ENCODE peak calls at places on chromosomes 16 and 17, in eight cellular contexts. D is GM12891, I is sigmoid colon, J is HCT116, A is GM23338, O is prostate gland, U is transverse colon, R is breast epithelium. T is an unnamed sample.

GRCh38 chr17:44361292-44362055 is 2.2 kb downstream of the FAM171A2 start:
- DNase-seq in R (no peak), J (no peak), D (no peak), A (peak), U (no peak), O (no peak), I (no peak), T (no peak)

GRCh38 chr17:55576237-55576998 is 65.2 kb upstream of the SMIM36 start:
- DNase-seq in U (no peak), A (no peak), J (peak), D (no peak), O (no peak), R (no peak), I (no peak), T (no peak)

GRCh38 chr17:81902023-81902652 is at the start of gene NPB:
- DNase-seq in U (no peak), I (no peak), O (no peak), D (no peak), A (peak), R (no peak), J (no peak), T (no peak)

GRCh38 chr16:66475232-66475631 is 48.1 kb downstream of the BEAN1 start:
- DNase-seq in J (no peak), I (peak), A (no peak), U (no peak), D (no peak), O (no peak), R (no peak), T (no peak)

GRCh38 chr16:52547001-52547833 is at the start of gene TOX3:
- DNase-seq in O (no peak), A (peak), R (no peak), D (peak), I (no peak), U (peak), J (no peak), T (peak)

GRCh38 chr16:85334718-85335583 is 222.7 kb upstream of the CIBAR2 start:
- DNase-seq in I (no peak), D (no peak), J (no peak), U (peak), R (no peak), O (peak), A (peak), T (no peak)

GRCh38 chr17:71378036-71378435 is 742.8 kb upstream of the SOX9 start:
- DNase-seq in A (no peak), J (no peak), O (no peak), D (no peak), U (no peak), I (no peak), R (no peak), T (peak)

GRCh38 chr17:82860606-82861392 is 21.0 kb upstream of the ZNF750 start:
- DNase-seq in A (no peak), R (no peak), I (no peak), D (no peak), U (no peak), O (no peak), J (no peak), T (no peak)

GRCh38 chr17:4960279-4960922 is 7.2 kb downstream of the SPAG7 start:
- DNase-seq in R (no peak), U (no peak), O (no peak), D (no peak), J (no peak), A (peak), I (no peak), T (no peak)

GRCh38 chr17:31274252-31274651 is 22.8 kb downstream of the OMG start:
- DNase-seq in A (no peak), J (no peak), O (peak), R (no peak), U (no peak), I (no peak), D (no peak), T (no peak)

GRCh38 chr17:47948706-47949196 is 7.4 kb downstream of the PNPO start:
- DNase-seq in D (no peak), I (no peak), A (no peak), J (no peak), U (no peak), R (peak), O (peak), T (no peak)

GRCh38 chr17:957856-958421 is 21.6 kb downstream of the NXN start:
- DNase-seq in O (no peak), J (no peak), A (no peak), R (no peak), U (no peak), D (no peak), I (no peak), T (no peak)

GRCh38 chr16:47715442-47716054 is 254.4 kb downstream of the PHKB start:
- DNase-seq in U (no peak), I (no peak), R (no peak), D (no peak), A (no peak), O (no peak), J (no peak), T (no peak)

GRCh38 chr17:27633312-27634025 is 2.5 kb downstream of the LGALS9 start:
- DNase-seq in D (no peak), U (peak), O (no peak), A (no peak), R (no peak), J (no peak), I (no peak), T (no peak)

GRCh38 chr17:15185625-15185991 is 79.5 kb downstream of the PMP22 start:
- DNase-seq in J (no peak), D (no peak), R (no peak), U (peak), A (no peak), I (no peak), O (no peak), T (no peak)

GRCh38 chr17:58822148-58823050 is 66.7 kb downstream of the PPM1E start:
- DNase-seq in A (no peak), O (no peak), D (no peak), I (no peak), U (no peak), J (no peak), R (no peak), T (no peak)

GRCh38 chr17:79563237-79564013 is 47.4 kb downstream of the RBFOX3 start:
- DNase-seq in O (no peak), J (peak), U (no peak), R (no peak), A (no peak), D (no peak), I (peak), T (no peak)

DNA sequence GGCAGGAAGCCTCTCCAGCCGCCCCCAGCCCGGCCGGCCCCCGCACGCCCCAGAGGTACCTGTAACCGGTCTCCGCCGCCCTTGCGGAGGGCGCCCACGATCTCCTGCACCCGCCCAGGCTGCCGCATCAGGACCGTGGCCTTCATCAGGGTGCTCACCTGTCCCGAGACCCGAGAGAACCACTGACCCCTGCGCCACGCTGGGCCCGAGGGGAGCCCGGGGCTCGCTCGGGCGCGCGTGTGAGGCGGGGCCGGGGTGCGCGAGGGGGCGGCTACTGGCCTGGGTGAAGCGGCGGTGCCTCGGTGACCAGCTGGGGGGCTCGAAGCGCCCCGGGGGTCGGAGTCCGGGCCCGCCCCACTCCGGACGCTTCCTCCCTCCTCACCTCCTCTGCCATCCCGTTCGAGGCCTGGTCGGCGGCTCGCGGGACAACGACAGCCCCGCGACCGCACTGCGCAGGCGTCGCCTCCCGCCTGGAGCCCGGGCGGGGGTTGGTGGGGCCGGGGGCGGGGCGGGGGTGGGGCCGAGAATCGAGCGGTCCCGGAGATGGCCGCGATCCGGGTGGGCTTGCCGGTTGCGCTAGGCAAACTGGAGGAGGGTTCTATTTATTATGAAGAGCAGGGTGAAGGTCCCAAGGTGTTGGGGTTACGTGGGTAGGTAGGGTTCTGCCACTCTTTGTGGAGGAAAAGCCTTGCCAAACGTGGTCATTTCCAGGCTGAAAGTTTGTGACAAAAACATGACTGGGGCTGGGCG is at the start of gene NT5C3B:
- DNase-seq in I (peak), U (peak), O (peak), J (peak), R (no peak), A (peak), D (peak), T (no peak)
- TF ChIP-seq POLR2AphosphoS5 in I (peak), U (no peak), O (peak), J (peak), R (peak), A (peak), D (no peak), T (peak)

GRCh38 chr17:60390223-60390622 is 1.7 kb downstream of the USP32 start:
- DNase-seq in O (no peak), I (no peak), D (no peak), U (no peak), J (no peak), R (no peak), A (no peak), T (no peak)
- TF ChIP-seq POLR2AphosphoS5 in O (peak), I (no peak), D (no peak), U (no peak), J (no peak), R (peak), A (no peak), T (peak)

DNA sequence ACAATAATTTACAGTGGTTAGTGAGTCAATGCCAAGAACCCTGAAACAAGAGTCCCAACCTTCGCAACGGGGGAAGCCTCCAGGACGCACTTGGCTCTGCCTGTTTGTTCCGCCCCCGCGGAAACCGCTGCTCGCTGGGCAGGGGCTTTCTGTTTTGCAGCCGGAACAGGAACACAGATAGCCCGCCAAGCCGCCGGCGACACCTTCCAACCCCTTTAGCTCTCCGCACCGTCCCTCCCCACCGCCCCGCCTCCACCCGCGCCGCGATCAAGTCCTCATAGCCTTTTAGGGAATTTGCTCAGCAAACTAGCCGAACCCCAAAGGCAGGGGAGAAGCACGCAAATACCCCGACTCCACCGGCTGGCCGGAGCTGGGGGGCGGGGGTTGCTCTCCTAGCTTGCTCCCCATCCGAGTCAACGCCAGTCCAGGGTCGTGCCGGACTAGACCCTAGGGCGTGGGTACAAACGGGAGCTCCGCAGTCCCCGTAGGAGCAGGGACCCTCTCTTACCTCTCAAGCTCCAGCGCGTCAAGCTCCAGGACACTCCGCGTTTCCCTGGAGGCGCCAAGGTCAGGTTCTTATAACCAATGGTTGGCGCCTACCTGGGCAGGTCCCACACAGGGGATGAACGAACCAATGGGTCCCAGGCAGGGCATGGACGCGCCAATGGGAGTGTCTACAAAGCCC is at the start of gene SLFN13:
- DNase-seq in D (peak), U (peak), I (peak), O (peak), J (no peak), R (peak), A (peak), T (no peak)
- TF ChIP-seq POLR2AphosphoS5 in D (peak), U (peak), I (peak), O (peak), J (no peak), R (peak), A (no peak), T (peak)

DNA sequence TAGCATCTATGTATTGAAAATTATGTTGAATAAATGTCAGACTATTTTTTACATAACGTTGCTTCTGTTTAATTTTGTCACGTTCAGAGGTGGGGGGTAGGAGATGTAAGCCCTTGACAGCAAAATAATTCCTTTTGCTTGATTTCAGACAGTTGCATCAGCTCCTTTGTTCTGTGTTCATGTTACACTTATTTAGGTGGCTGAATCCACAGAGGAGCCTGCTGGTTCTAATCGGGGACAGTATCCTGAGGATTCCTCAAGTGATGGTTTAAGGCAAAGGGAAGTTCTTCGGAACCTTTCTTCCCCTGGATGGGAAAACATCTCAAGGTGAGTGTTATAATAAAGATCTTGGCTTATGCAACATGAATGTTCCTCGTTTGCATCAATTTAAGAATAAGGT is 4.5 kb downstream of the HERPUD1 start:
- DNase-seq in I (no peak), U (no peak), O (no peak), J (no peak), A (no peak), R (no peak), D (no peak), T (no peak)
- TF ChIP-seq POLR2AphosphoS5 in I (no peak), U (no peak), O (no peak), J (peak), A (no peak), R (no peak), D (no peak), T (no peak)

GRCh38 chr16:81189100-81189664 is 49.3 kb upstream of the BCO1 start:
- DNase-seq in I (peak), D (no peak), O (no peak), J (no peak), R (peak), A (no peak), U (peak), T (peak)
- TF ChIP-seq POLR2AphosphoS5 in I (no peak), D (no peak), O (no peak), J (no peak), R (no peak), A (no peak), U (no peak), T (peak)

GRCh38 chr17:7483238-7484066 is 714 bp upstream of the POLR2A start:
- DNase-seq in D (peak), U (peak), I (peak), R (peak), J (peak), O (peak), A (peak), T (peak)
- TF ChIP-seq POLR2AphosphoS5 in D (no peak), U (peak), I (peak), R (peak), J (no peak), O (peak), A (no peak), T (peak)

DNA sequence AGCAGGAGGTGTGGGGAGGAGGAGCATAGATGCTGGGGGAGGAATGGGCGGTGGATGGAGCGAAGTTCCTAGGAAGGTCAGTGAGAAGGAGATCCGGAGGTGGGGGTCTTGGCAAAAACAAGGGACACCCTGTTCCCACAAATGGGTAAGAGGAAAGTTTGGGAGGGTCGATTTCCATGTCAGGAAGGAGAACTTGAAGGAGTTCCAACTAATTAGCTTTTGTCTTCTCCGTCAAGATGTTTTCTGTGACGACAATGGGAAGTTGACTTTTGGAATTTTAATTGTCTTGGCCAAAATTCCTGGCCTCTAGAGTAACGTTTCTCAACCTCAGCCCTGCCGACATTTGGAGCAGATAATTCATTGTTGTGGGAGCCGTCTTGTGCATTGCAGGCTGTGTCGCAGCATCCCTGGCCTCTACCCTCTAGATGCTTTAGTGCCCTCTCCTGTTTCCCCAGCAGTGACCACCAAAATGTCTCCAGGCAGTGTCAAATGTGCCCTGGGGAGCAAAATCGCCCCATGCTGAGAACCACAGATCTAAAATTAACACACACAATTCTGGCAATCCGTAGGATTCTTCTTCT is 97.1 kb downstream of the PITPNC1 start:
- DNase-seq in J (no peak), I (peak), A (peak), R (no peak), D (no peak), U (no peak), O (peak), T (no peak)
- TF ChIP-seq POLR2AphosphoS5 in J (no peak), I (peak), A (no peak), R (no peak), D (no peak), U (no peak), O (peak), T (peak)

GRCh38 chr16:78075800-78076199 is 23.7 kb upstream of the WWOX start:
- DNase-seq in O (no peak), J (no peak), I (no peak), U (no peak), A (peak), D (no peak), R (no peak), T (no peak)

GRCh38 chr16:78069913-78070312 is 29.5 kb upstream of the WWOX start:
- DNase-seq in I (no peak), R (no peak), J (no peak), D (no peak), A (no peak), O (no peak), U (no peak), T (no peak)

DNA sequence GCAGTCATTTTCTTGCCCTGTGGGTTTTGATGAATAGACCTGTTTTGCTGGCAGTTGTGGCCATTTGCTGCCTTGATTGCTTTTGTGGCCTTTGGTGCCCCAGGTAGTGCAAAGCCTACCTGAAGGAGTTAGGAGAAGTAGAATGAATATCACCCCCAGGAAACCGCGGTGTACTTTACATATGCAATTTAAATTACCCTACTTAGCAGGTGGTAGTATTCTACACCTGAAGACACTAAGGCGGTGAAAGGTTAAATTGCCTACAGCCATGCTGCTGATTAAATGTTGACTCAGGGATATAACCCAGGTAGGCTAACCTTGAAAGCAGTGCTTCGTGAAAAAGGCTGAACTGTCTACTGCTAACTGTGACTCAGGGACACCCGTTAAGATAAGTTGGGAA is 27.2 kb upstream of the WWOX start:
- DNase-seq in J (no peak), O (no peak), I (no peak), R (no peak), D (no peak), A (peak), U (no peak), T (no peak)
- TF ChIP-seq POLR2AphosphoS5 in J (no peak), O (no peak), I (no peak), R (no peak), D (no peak), A (peak), U (no peak), T (no peak)

GRCh38 chr17:45402916-45403315 is 29.8 kb downstream of the ARHGAP27 start:
- DNase-seq in A (no peak), O (no peak), R (no peak), J (no peak), U (no peak), D (no peak), I (no peak), T (no peak)

GRCh38 chr17:45405250-45406086 is 27.2 kb downstream of the ARHGAP27 start:
- DNase-seq in I (no peak), R (no peak), A (peak), D (no peak), J (no peak), U (peak), O (no peak), T (no peak)

GRCh38 chr17:45404870-45405249 is 27.8 kb downstream of the ARHGAP27 start:
- DNase-seq in R (no peak), D (no peak), I (no peak), J (no peak), O (no peak), U (no peak), A (peak), T (no peak)

GRCh38 chr17:45406107-45406506 is 26.6 kb downstream of the ARHGAP27 start:
- DNase-seq in R (no peak), O (no peak), A (no peak), J (no peak), U (no peak), D (no peak), I (no peak), T (no peak)

GRCh38 chr17:45403906-45404490 is 28.7 kb downstream of the ARHGAP27 start:
- DNase-seq in O (no peak), A (no peak), I (no peak), U (no peak), R (no peak), J (no peak), D (no peak), T (no peak)
- TF ChIP-seq POLR2AphosphoS5 in O (no peak), A (no peak), I (no peak), U (no peak), R (no peak), J (no peak), D (no peak), T (no peak)

T was measured in esophagus muscularis mucosa.